ENCODE peak calls at places on chromosomes 16 and 17, in four cellular contexts. I is K562, G is GM12878, R is HepG2. F is an unnamed sample.

GRCh38 chr16:57893559-57894389 is 77.2 kb downstream of the CNGB1 start:
- DNase-seq in I (no peak), G (no peak), R (peak), F (no peak)

GRCh38 chr16:72983241-72983640 is 64.7 kb downstream of the ZFHX3 start:
- DNase-seq in I (no peak), G (no peak), R (no peak), F (no peak)

GRCh38 chr16:63613701-63614100 is 1508.2 kb downstream of the CDH11 start:
- DNase-seq in I (no peak), G (no peak), R (peak), F (no peak)

GRCh38 chr16:17468611-17469010 is 2.1 kb downstream of the XYLT1 start:
- DNase-seq in I (no peak), G (no peak), R (no peak), F (no peak)

GRCh38 chr16:47317465-47318240 is 143.2 kb downstream of the ITFG1 start:
- DNase-seq in I (no peak), G (no peak), R (no peak), F (no peak)

GRCh38 chr16:13938480-13938879 is 18.5 kb downstream of the ERCC4 start:
- DNase-seq in I (no peak), G (no peak), R (no peak), F (no peak)

GRCh38 chr17:41500131-41500911 is 5.1 kb downstream of the KRT13 start:
- DNase-seq in I (peak), G (no peak), R (no peak), F (no peak)

GRCh38 chr17:146983-147761 is 9.8 kb downstream of the SCGB1C2 start:
- DNase-seq in I (no peak), G (no peak), R (no peak), F (no peak)

GRCh38 chr16:67548265-67549126 is 13.8 kb upstream of the CTCF start:
- DNase-seq in I (no peak), G (no peak), R (no peak), F (no peak)

GRCh38 chr17:2024572-2025219 is 438 bp downstream of the RTN4RL1 start:
- DNase-seq in I (no peak), G (no peak), R (no peak), F (no peak)

GRCh38 chr17:29117440-29117753 is 62.8 kb downstream of the MYO18A start:
- DNase-seq in I (no peak), G (no peak), R (no peak), F (no peak)

GRCh38 chr17:38430316-38430715 is 2.1 kb downstream of the ARHGAP23 start:
- DNase-seq in I (no peak), G (no peak), R (no peak), F (no peak)

GRCh38 chr16:75266738-75267630 is 15.6 kb upstream of the BCAR1 start:
- DNase-seq in I (no peak), G (no peak), R (no peak), F (no peak)

GRCh38 chr17:56801506-56802178 is 32.1 kb downstream of the C17orf67 start:
- DNase-seq in I (no peak), G (no peak), R (no peak), F (no peak)

GRCh38 chr17:78133971-78134898 is 3.7 kb downstream of the TMC8 start:
- DNase-seq in I (peak), G (no peak), R (peak), F (peak)

GRCh38 chr17:27974045-27974436 is 68.4 kb upstream of the NLK start:
- DNase-seq in I (no peak), G (no peak), R (no peak), F (no peak)

GRCh38 chr17:65530158-65530984 is 31.1 kb downstream of the AXIN2 start:
- DNase-seq in I (no peak), G (no peak), R (no peak), F (no peak)

GRCh38 chr17:77330602-77331081 is 189.9 kb downstream of the SEC14L1 start:
- DNase-seq in I (no peak), G (no peak), R (no peak), F (no peak)

DNA sequence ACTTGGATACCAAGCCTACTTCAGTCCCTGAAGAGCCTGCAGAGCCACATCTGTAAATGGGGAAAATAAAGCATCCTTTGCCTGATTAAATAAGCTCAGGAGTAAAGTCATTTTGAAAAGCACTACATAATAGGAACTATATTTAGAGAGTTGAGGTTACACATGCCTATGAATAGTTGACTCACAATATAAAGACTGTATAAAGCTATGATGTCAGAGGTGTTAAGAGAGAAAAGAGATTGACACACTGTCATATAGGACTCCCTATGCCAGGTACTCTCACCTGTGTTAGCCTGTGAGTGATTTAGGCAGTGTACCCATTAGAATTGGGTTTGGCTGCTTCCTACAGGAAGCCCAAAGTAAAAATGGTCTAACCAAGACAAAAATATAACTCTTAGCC is 87.7 kb upstream of the CRHR1 start:
- DNase-seq in I (no peak), G (no peak), R (no peak), F (no peak)
- TF ChIP-seq FOXK2 in I (no peak), G (no peak), R (no peak), F (no peak)

DNA sequence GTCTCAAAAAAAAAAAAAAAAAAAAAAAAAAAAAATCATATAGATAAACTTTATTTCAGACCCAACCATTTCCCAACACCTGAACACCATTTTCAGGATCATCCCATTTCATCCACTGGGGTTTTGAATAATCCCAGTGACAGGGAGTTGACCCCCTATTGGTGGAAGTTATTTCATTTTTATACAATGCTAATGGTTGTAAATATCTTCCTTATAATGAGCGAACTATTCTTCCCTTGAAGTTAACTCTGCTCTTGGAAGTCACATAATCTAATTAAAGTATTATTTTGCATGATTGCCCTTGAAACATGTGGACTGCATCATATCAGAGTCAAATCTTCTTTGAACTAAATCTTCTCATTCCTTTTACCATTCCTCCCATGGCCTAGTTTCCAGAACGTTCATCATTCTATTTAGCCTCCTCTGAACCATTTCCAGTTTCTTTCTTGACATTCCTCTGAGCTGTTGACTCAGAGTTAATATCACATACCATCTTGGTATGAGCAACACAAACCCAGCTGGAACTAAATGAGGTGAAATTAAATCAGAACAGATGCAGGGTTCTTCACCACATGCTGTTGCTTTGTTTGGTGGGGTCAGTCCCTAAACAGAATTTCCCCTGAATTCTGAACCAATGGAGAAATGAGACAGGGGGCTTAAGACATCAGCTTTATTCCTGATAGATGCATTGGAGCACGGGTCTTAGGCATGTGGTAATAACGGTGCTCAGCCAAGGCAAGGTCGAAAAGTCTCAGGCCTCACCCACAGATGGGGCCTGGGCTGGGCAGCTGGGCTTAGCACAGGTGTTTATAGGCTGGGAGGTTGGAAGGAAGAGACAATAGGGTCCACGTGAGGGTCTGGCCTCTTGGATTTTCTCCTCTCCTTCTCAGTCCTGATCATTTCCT is 8.9 kb downstream of the HSD17B2 start:
- DNase-seq in I (no peak), G (no peak), R (no peak), F (no peak)
- TF ChIP-seq FOXK2 in I (no peak), G (no peak), R (no peak), F (no peak)

GRCh38 chr17:80619535-80620235 is 75.0 kb downstream of the RPTOR start:
- DNase-seq in I (no peak), G (no peak), R (no peak), F (no peak)
- TF ChIP-seq FOXK2 in I (no peak), G (no peak), R (no peak), F (no peak)

DNA sequence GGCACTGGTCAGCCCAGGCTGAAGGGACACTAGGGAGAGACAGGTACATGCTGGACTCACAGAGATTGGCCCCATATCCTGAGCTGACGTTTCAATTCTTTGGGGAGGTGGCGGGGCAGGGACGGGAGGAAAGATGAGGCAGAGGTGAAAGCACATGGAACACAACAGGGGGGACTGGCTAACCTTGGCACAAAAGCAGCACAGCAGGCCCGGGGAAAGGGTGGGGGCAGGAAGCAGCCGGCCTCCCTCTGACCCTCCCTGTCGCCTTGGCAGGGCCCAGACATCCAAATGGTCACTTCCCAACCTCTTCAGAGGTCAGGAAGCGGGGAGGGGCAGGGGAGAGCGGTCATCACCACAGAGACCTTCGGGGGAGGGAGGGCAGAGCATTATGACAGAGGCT is 6.6 kb downstream of the VAT1 start:
- DNase-seq in I (no peak), G (no peak), R (no peak), F (no peak)
- TF ChIP-seq FOXK2 in I (no peak), G (no peak), R (no peak), F (no peak)

GRCh38 chr16:19837984-19838707 is 46.5 kb downstream of the GPRC5B start:
- DNase-seq in I (no peak), G (no peak), R (no peak), F (no peak)

GRCh38 chr16:19841184-19841583 is 43.5 kb downstream of the GPRC5B start:
- DNase-seq in I (no peak), G (no peak), R (no peak), F (no peak)

GRCh38 chr16:19843371-19843770 is 41.3 kb downstream of the GPRC5B start:
- DNase-seq in I (no peak), G (no peak), R (no peak), F (no peak)

GRCh38 chr16:19842758-19843157 is 41.9 kb downstream of the GPRC5B start:
- DNase-seq in I (no peak), G (no peak), R (no peak), F (no peak)

GRCh38 chr16:19840524-19841110 is 44.0 kb downstream of the GPRC5B start:
- DNase-seq in I (no peak), G (no peak), R (no peak), F (no peak)
- TF ChIP-seq FOXK2 in I (no peak), G (no peak), R (no peak), F (no peak)

GRCh38 chr17:49369089-49369488 is 7.0 kb upstream of the ZNF652 start:
- DNase-seq in I (no peak), G (no peak), R (no peak), F (no peak)
- TF ChIP-seq FOXK2 in I (no peak), G (no peak), R (no peak), F (no peak)

GRCh38 chr16:27355610-27356009 is 41.8 kb downstream of the IL4R start:
- DNase-seq in I (peak), G (no peak), R (peak), F (peak)
- TF ChIP-seq FOXK2 in I (no peak), G (no peak), R (no peak), F (no peak)